ENCODE peak calls at places on chromosomes 11 and 22, in six cellular contexts. One of them, this sample, is unnamed.

GRCh38 chr11:886568-886967 is 24.0 kb downstream of the CHID1 start:
- DNase-seq in adrenal gland: no peak
- DNase-seq in epithelial cell of esophagus: no peak
- DNase-seq in endothelial cell: no peak
- DNase-seq in HFF-Myc: no peak
- DNase-seq in GM13977: no peak
- DNase-seq in this sample: no peak

GRCh38 chr22:37048133-37048532 is 3.4 kb upstream of the KCTD17 start:
- DNase-seq in adrenal gland: no peak
- DNase-seq in epithelial cell of esophagus: no peak
- DNase-seq in endothelial cell: no peak
- DNase-seq in HFF-Myc: no peak
- DNase-seq in GM13977: no peak
- DNase-seq in this sample: no peak

GRCh38 chr11:44760917-44761545 is 34.3 kb downstream of the TSPAN18 start:
- DNase-seq in adrenal gland: peak
- DNase-seq in epithelial cell of esophagus: peak
- DNase-seq in endothelial cell: no peak
- DNase-seq in HFF-Myc: no peak
- DNase-seq in GM13977: no peak
- DNase-seq in this sample: no peak

GRCh38 chr11:130782361-130783221 is 133.7 kb downstream of the SNX19 start:
- DNase-seq in adrenal gland: no peak
- DNase-seq in epithelial cell of esophagus: no peak
- DNase-seq in endothelial cell: no peak
- DNase-seq in HFF-Myc: no peak
- DNase-seq in GM13977: no peak
- DNase-seq in this sample: no peak

GRCh38 chr11:13836666-13837065 is 125.9 kb upstream of the SPON1 start:
- DNase-seq in adrenal gland: no peak
- DNase-seq in epithelial cell of esophagus: no peak
- DNase-seq in endothelial cell: no peak
- DNase-seq in HFF-Myc: no peak
- DNase-seq in GM13977: no peak
- DNase-seq in this sample: no peak

GRCh38 chr22:46604306-46604690 is 15.9 kb upstream of the GRAMD4 start:
- DNase-seq in adrenal gland: peak
- DNase-seq in epithelial cell of esophagus: no peak
- DNase-seq in endothelial cell: no peak
- DNase-seq in HFF-Myc: no peak
- DNase-seq in GM13977: peak
- DNase-seq in this sample: peak

GRCh38 chr11:116557261-116557660 is 215.5 kb downstream of the BUD13 start:
- DNase-seq in adrenal gland: no peak
- DNase-seq in epithelial cell of esophagus: no peak
- DNase-seq in endothelial cell: no peak
- DNase-seq in HFF-Myc: peak
- DNase-seq in GM13977: no peak
- DNase-seq in this sample: no peak

GRCh38 chr11:131392528-131393255 is 22.3 kb downstream of the NTM start:
- DNase-seq in adrenal gland: no peak
- DNase-seq in epithelial cell of esophagus: peak
- DNase-seq in endothelial cell: peak
- DNase-seq in HFF-Myc: no peak
- DNase-seq in GM13977: no peak
- DNase-seq in this sample: no peak

GRCh38 chr22:44383652-44384562 is 71.2 kb upstream of the SHISAL1 start:
- DNase-seq in adrenal gland: no peak
- DNase-seq in epithelial cell of esophagus: no peak
- DNase-seq in endothelial cell: no peak
- DNase-seq in HFF-Myc: no peak
- DNase-seq in GM13977: no peak
- DNase-seq in this sample: no peak

GRCh38 chr11:65968600-65969482 is 7.3 kb downstream of the SART1 start:
- DNase-seq in adrenal gland: no peak
- DNase-seq in epithelial cell of esophagus: peak
- DNase-seq in endothelial cell: no peak
- DNase-seq in HFF-Myc: no peak
- DNase-seq in GM13977: no peak
- DNase-seq in this sample: no peak

GRCh38 chr11:128582496-128583366 is 4.6 kb downstream of the ETS1 start:
- DNase-seq in adrenal gland: no peak
- DNase-seq in epithelial cell of esophagus: peak
- DNase-seq in endothelial cell: no peak
- DNase-seq in HFF-Myc: peak
- DNase-seq in GM13977: no peak
- DNase-seq in this sample: no peak

GRCh38 chr11:74506823-74507222 is 13.3 kb upstream of the LIPT2 start:
- DNase-seq in adrenal gland: no peak
- DNase-seq in epithelial cell of esophagus: peak
- DNase-seq in endothelial cell: no peak
- DNase-seq in HFF-Myc: no peak
- DNase-seq in GM13977: no peak
- DNase-seq in this sample: no peak

GRCh38 chr22:48051796-48052620 is 1289.6 kb downstream of the TBC1D22A start:
- DNase-seq in adrenal gland: no peak
- DNase-seq in epithelial cell of esophagus: no peak
- DNase-seq in endothelial cell: no peak
- DNase-seq in HFF-Myc: no peak
- DNase-seq in GM13977: no peak
- DNase-seq in this sample: no peak

GRCh38 chr11:40514124-40514523 is 945.3 kb downstream of the LRRC4C start:
- DNase-seq in adrenal gland: no peak
- DNase-seq in epithelial cell of esophagus: peak
- DNase-seq in endothelial cell: no peak
- DNase-seq in HFF-Myc: no peak
- DNase-seq in GM13977: no peak
- DNase-seq in this sample: no peak

GRCh38 chr11:95501761-95502266 is 270.8 kb upstream of the SESN3 start:
- DNase-seq in adrenal gland: no peak
- DNase-seq in epithelial cell of esophagus: no peak
- DNase-seq in endothelial cell: no peak
- DNase-seq in HFF-Myc: no peak
- DNase-seq in GM13977: no peak
- DNase-seq in this sample: no peak

DNA sequence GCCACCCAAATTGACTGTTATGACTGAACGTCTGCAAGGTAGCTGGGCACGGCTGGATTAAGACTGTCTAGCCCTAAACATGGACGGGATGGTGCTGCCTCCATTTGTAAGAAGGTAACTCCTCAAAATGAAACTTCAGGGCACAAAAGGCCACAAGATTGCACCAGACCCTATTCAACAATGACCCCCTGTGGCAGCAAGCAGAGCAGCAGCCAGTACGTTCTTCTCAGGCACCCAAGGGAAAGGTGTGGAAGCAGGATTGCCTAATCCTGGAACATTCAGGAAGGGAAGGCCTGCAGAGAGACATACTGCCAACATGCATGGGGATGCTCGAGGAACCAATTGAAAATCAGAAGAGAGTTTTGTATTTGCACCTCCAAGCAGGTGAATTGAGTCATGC is 4.5 kb upstream of the TBX10 start:
- DNase-seq in adrenal gland: no peak
- DNase-seq in epithelial cell of esophagus: peak
- DNase-seq in endothelial cell: no peak
- DNase-seq in HFF-Myc: no peak
- DNase-seq in GM13977: no peak
- DNase-seq in this sample: no peak
- TF ChIP-seq CTCF in adrenal gland: no peak
- TF ChIP-seq CTCF in epithelial cell of esophagus: peak
- TF ChIP-seq CTCF in endothelial cell: no peak
- TF ChIP-seq CTCF in HFF-Myc: peak
- TF ChIP-seq CTCF in GM13977: peak
- TF ChIP-seq CTCF in this sample: no peak

GRCh38 chr11:120228794-120229384 is 11.1 kb upstream of the POU2F3 start:
- DNase-seq in adrenal gland: no peak
- DNase-seq in epithelial cell of esophagus: no peak
- DNase-seq in endothelial cell: no peak
- DNase-seq in HFF-Myc: no peak
- DNase-seq in GM13977: no peak
- DNase-seq in this sample: no peak
- TF ChIP-seq CTCF in adrenal gland: no peak
- TF ChIP-seq CTCF in epithelial cell of esophagus: no peak
- TF ChIP-seq CTCF in endothelial cell: peak
- TF ChIP-seq CTCF in HFF-Myc: peak
- TF ChIP-seq CTCF in GM13977: peak
- TF ChIP-seq CTCF in this sample: no peak

DNA sequence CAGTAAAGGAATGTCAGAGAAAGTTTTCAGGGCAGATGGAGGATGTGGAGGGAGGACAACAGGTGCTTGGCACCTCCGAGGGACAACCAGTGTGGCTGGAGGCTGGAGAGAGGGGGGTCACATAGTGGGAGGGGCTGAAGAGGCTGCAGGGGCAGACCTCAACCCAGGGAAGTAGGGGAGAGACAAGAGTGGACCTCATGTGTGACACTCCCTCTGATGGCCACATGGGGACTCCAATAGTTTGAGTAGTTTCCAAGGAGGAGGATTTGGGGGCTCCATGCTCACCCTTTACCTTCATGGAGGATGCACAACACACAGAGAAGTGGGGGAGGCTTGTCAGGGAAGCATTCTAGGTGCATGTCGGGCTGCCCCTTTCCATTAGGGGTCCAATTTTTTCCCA is 35.1 kb upstream of the ASPHD2 start:
- DNase-seq in adrenal gland: no peak
- DNase-seq in epithelial cell of esophagus: no peak
- DNase-seq in endothelial cell: no peak
- DNase-seq in HFF-Myc: no peak
- DNase-seq in GM13977: no peak
- DNase-seq in this sample: no peak
- TF ChIP-seq CTCF in adrenal gland: no peak
- TF ChIP-seq CTCF in epithelial cell of esophagus: peak
- TF ChIP-seq CTCF in endothelial cell: no peak
- TF ChIP-seq CTCF in HFF-Myc: no peak
- TF ChIP-seq CTCF in GM13977: peak
- TF ChIP-seq CTCF in this sample: no peak

DNA sequence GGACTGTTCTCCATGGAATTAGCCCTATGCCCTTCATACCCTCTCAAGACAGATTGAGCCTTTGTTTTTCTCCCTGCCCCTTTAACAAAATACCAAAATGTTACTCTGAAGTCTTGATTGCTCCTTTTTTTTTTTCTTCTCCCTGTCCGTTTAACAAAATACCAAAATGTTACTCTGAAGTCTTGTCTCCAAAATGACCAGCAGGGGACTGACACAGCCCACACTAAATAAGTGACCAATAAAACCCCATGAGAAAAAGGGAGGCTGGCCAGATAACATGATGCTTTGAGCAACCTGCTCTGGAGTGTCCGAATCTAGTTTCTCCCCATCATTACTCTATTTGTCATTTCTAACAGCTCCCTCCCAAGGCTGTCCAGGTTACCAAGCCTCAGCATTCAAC is 42.6 kb upstream of the SLC1A2 start:
- DNase-seq in adrenal gland: no peak
- DNase-seq in epithelial cell of esophagus: no peak
- DNase-seq in endothelial cell: no peak
- DNase-seq in HFF-Myc: no peak
- DNase-seq in GM13977: no peak
- DNase-seq in this sample: no peak
- TF ChIP-seq CTCF in adrenal gland: no peak
- TF ChIP-seq CTCF in epithelial cell of esophagus: no peak
- TF ChIP-seq CTCF in endothelial cell: no peak
- TF ChIP-seq CTCF in HFF-Myc: no peak
- TF ChIP-seq CTCF in GM13977: no peak
- TF ChIP-seq CTCF in this sample: no peak

GRCh38 chr22:31730344-31730711 is 19.6 kb downstream of the PRR14L start:
- DNase-seq in adrenal gland: no peak
- DNase-seq in epithelial cell of esophagus: no peak
- DNase-seq in endothelial cell: no peak
- DNase-seq in HFF-Myc: no peak
- DNase-seq in GM13977: no peak
- DNase-seq in this sample: no peak
- TF ChIP-seq CTCF in adrenal gland: no peak
- TF ChIP-seq CTCF in epithelial cell of esophagus: no peak
- TF ChIP-seq CTCF in endothelial cell: peak
- TF ChIP-seq CTCF in HFF-Myc: peak
- TF ChIP-seq CTCF in GM13977: no peak
- TF ChIP-seq CTCF in this sample: peak

GRCh38 chr11:58576792-58577440 is 1.3 kb upstream of the LPXN start:
- DNase-seq in adrenal gland: no peak
- DNase-seq in epithelial cell of esophagus: peak
- DNase-seq in endothelial cell: no peak
- DNase-seq in HFF-Myc: no peak
- DNase-seq in GM13977: no peak
- DNase-seq in this sample: no peak
- TF ChIP-seq CTCF in adrenal gland: peak
- TF ChIP-seq CTCF in epithelial cell of esophagus: peak
- TF ChIP-seq CTCF in endothelial cell: no peak
- TF ChIP-seq CTCF in HFF-Myc: peak
- TF ChIP-seq CTCF in GM13977: peak
- TF ChIP-seq CTCF in this sample: peak

GRCh38 chr22:50190182-50190951 is 4.7 kb downstream of the TRABD start:
- DNase-seq in adrenal gland: peak
- DNase-seq in epithelial cell of esophagus: peak
- DNase-seq in endothelial cell: no peak
- DNase-seq in HFF-Myc: no peak
- DNase-seq in GM13977: peak
- DNase-seq in this sample: peak
- TF ChIP-seq CTCF in adrenal gland: peak
- TF ChIP-seq CTCF in epithelial cell of esophagus: peak
- TF ChIP-seq CTCF in endothelial cell: no peak
- TF ChIP-seq CTCF in HFF-Myc: peak
- TF ChIP-seq CTCF in GM13977: peak
- TF ChIP-seq CTCF in this sample: peak